ENCODE peak calls at places on chromosomes 6 and 20, in nine cellular contexts. E is activated T-cell treated with anti-CD3 and anti-CD28 coated beads for 1 hour; H is body of pancreas; D is H9; G is coronary artery; C is activated naive CD8-positive, alpha-beta T cell treated with anti-CD3 and anti-CD28 coated beads, Interleukin-2, amount 50 U/mL, for 24 hours; B is HFFc6; O is NCI-H1417; P is dermis blood vessel endothelial cell. I is an unnamed sample.

GRCh38 chr6:14450133-14451040 is 332.8 kb downstream of the CD83 start:
- DNase-seq in P (no peak), E (no peak), O (no peak), B (no peak), D (no peak), H (no peak), G (no peak), C (no peak), I (no peak)

GRCh38 chr6:89984926-89985743 is 90.9 kb downstream of the GJA10 start:
- DNase-seq in E (no peak), B (no peak), H (peak), O (no peak), D (no peak), G (no peak), C (no peak), P (peak), I (no peak)

GRCh38 chr6:154403803-154404202 is 47.2 kb upstream of the IPCEF1 start:
- DNase-seq in D (no peak), P (peak), B (peak), E (no peak), G (no peak), H (no peak), O (no peak), C (no peak), I (no peak)

GRCh38 chr6:157944983-157945931 is 36.4 kb upstream of the SYNJ2 start:
- DNase-seq in D (no peak), P (no peak), H (no peak), G (no peak), O (no peak), C (peak), E (no peak), B (no peak), I (no peak)

GRCh38 chr6:43436577-43437282 is 9.4 kb downstream of the ABCC10 start:
- DNase-seq in E (no peak), P (peak), B (peak), G (no peak), H (no peak), D (no peak), C (no peak), O (no peak), I (no peak)

GRCh38 chr6:160998217-160998616 is 6.6 kb downstream of the MAP3K4 start:
- DNase-seq in O (no peak), H (no peak), C (no peak), E (no peak), B (no peak), D (no peak), G (no peak), P (no peak), I (no peak)

GRCh38 chr6:14210077-14210476 is 92.5 kb downstream of the CD83 start:
- DNase-seq in C (no peak), P (no peak), O (no peak), B (no peak), G (no peak), H (no peak), D (no peak), E (no peak), I (no peak)

GRCh38 chr6:161303628-161304340 is 29.9 kb upstream of the AGPAT4 start:
- DNase-seq in B (peak), H (no peak), P (no peak), D (no peak), G (no peak), C (no peak), O (no peak), E (no peak), I (no peak)

GRCh38 chr20:59024111-59024530 is 4.9 kb downstream of the TUBB1 start:
- DNase-seq in O (no peak), P (no peak), H (no peak), D (no peak), B (no peak), G (no peak), C (no peak), E (no peak), I (no peak)

GRCh38 chr6:113694278-113695077 is 162.7 kb upstream of the MARCKS start:
- DNase-seq in D (no peak), B (peak), C (no peak), G (no peak), O (no peak), H (no peak), P (peak), E (no peak), I (no peak)

GRCh38 chr6:137873273-137873762 is 6.3 kb downstream of the TNFAIP3 start:
- DNase-seq in G (no peak), P (peak), O (no peak), C (peak), D (no peak), B (peak), H (peak), E (no peak), I (no peak)

GRCh38 chr6:6918216-6918983 is 189.4 kb upstream of the RREB1 start:
- DNase-seq in H (no peak), D (no peak), G (no peak), O (peak), B (peak), P (peak), E (no peak), C (peak), I (peak)